ENCODE peak calls at places on chromosomes 11 and 22, in nine cellular contexts. U is fibroblast of the aortic adventitia, X is heart left ventricle, H is dorsolateral prefrontal cortex, S is stomach, P is lower leg skin, G is lung, E is BJ, I is psoas muscle. F is an unnamed sample.

GRCh38 chr11:8867856-8868705 is 42.9 kb upstream of the AKIP1 start:
- DNase-seq in U (peak; percentile 54), S (no peak), H (no peak), P (no peak), X (no peak), I (no peak), G (no peak), E (no peak), F (peak; percentile 65)

GRCh38 chr22:46366327-46366731 is 30.8 kb downstream of the TRMU start:
- DNase-seq in U (no peak), E (no peak), S (no peak), X (no peak), I (no peak), P (no peak), H (no peak), G (no peak), F (no peak)

GRCh38 chr11:15941206-15941770 is 415.1 kb downstream of the SOX6 start:
- DNase-seq in U (no peak), E (no peak), G (no peak), I (peak; percentile 56), P (peak; percentile 72), X (no peak), S (no peak), H (no peak), F (peak; percentile 32)

GRCh38 chr11:66438009-66438503 is 592 bp downstream of the MRPL11 start:
- DNase-seq in S (no peak), G (no peak), I (no peak), U (no peak), E (no peak), P (no peak), X (no peak), H (no peak), F (no peak)

GRCh38 chr11:57116654-57117053 is 65.1 kb upstream of the LRRC55 start:
- DNase-seq in S (peak; percentile 29), U (peak; percentile 58), E (no peak), P (no peak), G (no peak), H (no peak), X (no peak), I (peak; percentile 24), F (peak; percentile 70)

GRCh38 chr11:95652002-95652472 is 137.5 kb downstream of the FAM76B start:
- DNase-seq in X (peak; percentile 15), S (no peak), I (no peak), E (no peak), G (no peak), P (no peak), U (no peak), H (no peak), F (no peak)

GRCh38 chr22:38865201-38866023 is 6.6 kb downstream of the CBX6 start:
- DNase-seq in P (no peak), I (no peak), X (no peak), S (no peak), U (no peak), G (no peak), H (no peak), E (no peak), F (no peak)

GRCh38 chr11:92475824-92476223 is 251.2 kb downstream of the FAT3 start:
- DNase-seq in I (no peak), G (no peak), H (no peak), P (no peak), X (no peak), U (no peak), S (no peak), E (no peak), F (no peak)

GRCh38 chr22:28259774-28260173 is 340.7 kb upstream of the PITPNB start:
- DNase-seq in U (no peak), S (no peak), G (no peak), E (no peak), H (no peak), X (no peak), I (no peak), P (no peak), F (no peak)
- H3K4me3 ChIP-seq in U (no peak overlapping the region), S (no peak overlapping the region), G (no peak overlapping the region), E (no peak overlapping the region), H (no peak overlapping the region), X (no peak overlapping the region), I (no peak overlapping the region), P (no peak overlapping the region), F (no peak overlapping the region)

GRCh38 chr11:78000193-78000592 is 5.7 kb upstream of the INTS4 start:
- DNase-seq in E (no peak), S (peak; percentile 46), H (no peak), G (peak; percentile 41), P (no peak), I (no peak), X (no peak), U (peak; percentile 85), F (peak; percentile 88)
- TF ChIP-seq CTCF in E (peak; percentile 75), S (peak; percentile 65), H (peak; percentile 67), G (peak; percentile 30), P (no peak), I (peak; percentile 50), X (peak; percentile 48), U (peak; percentile 74), F (peak; percentile 79)

GRCh38 chr11:37704791-37705190 is 1106.8 kb upstream of the RAG2 start:
- DNase-seq in I (no peak), X (no peak), G (no peak), S (no peak), E (no peak), H (no peak), U (peak; percentile 10), P (no peak), F (peak; percentile 32)
- H3K4me3 ChIP-seq in I (no peak overlapping the region), X (no peak overlapping the region), G (no peak overlapping the region), S (no peak overlapping the region), E (no peak overlapping the region), H (no peak overlapping the region), U (no peak overlapping the region), P (no peak overlapping the region), F (no peak overlapping the region)

DNA sequence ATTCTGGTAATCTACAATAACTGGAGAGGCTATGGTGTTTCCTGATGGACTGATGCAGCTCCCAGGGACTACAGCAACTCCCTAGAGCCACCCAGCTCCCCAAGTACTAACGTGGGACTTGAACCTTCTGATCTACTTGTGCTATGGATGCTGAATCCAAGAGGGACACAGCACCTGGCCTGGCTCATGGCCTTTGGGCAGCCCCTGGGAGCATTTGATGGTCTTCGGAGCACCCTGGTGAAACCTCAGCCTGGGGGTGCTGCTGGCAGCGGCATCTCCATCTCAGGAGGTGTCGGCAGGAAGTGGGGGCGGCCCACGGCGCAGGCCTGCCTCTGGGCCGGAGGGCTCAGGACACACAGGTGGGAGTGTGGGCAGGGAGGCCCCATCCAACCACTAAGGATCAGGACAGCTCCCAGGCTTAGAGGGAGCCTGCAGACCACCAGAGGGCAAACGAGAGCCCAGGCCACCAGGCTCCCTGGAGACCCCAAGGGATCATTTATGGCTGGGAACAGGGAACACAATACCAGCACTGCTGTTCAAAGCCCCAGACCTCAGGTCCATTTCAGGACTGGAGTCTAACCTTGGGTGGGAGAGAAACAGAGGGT is 8.7 kb downstream of the EHD1 start:
- DNase-seq in S (no peak), X (no peak), P (no peak), I (no peak), E (no peak), H (no peak), U (no peak), G (no peak), F (no peak)
- TF ChIP-seq CTCF in S (peak; percentile 10), X (peak; percentile 18), P (no peak), I (peak; percentile 33), E (peak; percentile 50), H (peak; percentile 14), U (peak; percentile 15), G (no peak), F (peak; percentile 43)

DNA sequence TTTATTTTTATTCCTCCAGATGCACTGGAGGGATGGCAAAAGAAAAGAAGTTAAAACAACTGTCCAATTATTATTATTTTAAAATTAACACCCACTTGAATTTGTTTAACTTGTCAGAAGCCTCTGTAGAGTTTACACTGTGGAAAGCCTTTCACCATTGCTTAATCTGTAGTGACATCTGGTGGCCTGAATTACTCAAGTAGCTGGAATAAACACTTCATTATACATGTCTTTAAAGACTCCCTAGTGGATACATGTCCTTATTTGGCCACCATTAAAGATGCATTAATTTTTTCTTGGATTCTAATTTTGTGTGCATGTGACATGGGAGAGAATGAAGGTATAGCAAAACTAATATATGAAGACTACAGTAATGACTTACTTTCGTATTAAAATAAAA is 1496.5 kb downstream of the FAM181B start:
- DNase-seq in X (no peak), H (no peak), G (no peak), S (no peak), U (peak; percentile 9), I (no peak), E (no peak), P (no peak), F (peak; percentile 37)
- H3K4me3 ChIP-seq in X (no peak overlapping the region), H (no peak overlapping the region), G (no peak overlapping the region), S (no peak overlapping the region), U (no peak overlapping the region), I (no peak overlapping the region), E (no peak overlapping the region), P (no peak overlapping the region), F (no peak overlapping the region)

DNA sequence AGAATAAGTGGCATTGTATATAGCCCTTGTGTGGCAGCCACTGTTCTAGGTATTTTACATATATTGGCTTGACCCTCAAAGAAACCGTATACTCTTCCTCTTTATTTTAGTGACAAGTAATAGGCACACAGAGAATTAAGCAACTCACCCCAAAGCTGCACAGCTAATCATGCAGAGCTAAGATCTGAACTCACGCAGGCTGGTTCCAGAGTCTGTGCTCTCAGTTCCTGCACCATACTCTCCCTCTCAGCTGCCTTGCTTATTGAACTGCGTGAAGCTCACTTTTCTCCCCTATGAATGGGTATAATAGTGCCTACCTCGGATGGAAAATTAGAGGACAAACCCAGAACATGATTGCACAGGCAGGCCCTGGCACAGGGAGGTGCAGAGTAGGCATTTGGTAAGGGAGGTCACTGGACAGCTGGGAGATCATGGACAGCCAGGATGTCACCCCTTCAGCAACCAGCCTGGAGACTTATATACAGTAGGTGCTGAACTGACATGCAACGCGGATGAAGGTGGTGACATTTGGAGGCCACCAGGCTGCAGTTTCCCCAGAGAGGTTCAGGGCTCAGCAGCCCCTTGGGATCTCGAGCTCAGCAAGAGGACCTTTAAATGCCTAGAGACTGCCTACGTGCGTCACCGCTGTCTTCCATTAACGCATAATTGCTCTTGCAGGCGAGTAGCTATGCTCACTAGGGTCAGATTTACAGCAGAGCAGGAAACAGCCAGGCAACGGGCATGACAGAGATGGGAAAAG is 78.4 kb upstream of the TP53I11 start:
- DNase-seq in I (no peak), U (no peak), X (no peak), G (no peak), E (no peak), H (no peak), S (no peak), P (no peak), F (no peak)
- TF ChIP-seq CTCF in I (no peak), U (no peak), X (no peak), G (no peak), E (no peak), H (no peak), S (no peak), P (no peak), F (no peak)

F was measured in fibroblast of pulmonary artery.